ENCODE peak calls at places on chromosome 11, in four cellular contexts. I, R, G and C are unnamed samples.

GRCh38 chr11:67371549-67372231 is 1.7 kb downstream of the CLCF1 start:
- DNase-seq in I (peak), R (peak), G (peak), C (peak)

GRCh38 chr11:68598816-68599653 is 85.3 kb upstream of the GAL start:
- DNase-seq in I (no peak), R (peak), G (no peak), C (no peak)

GRCh38 chr11:92130432-92130831 is 94.2 kb upstream of the FAT3 start:
- DNase-seq in I (no peak), R (peak), G (no peak), C (no peak)

GRCh38 chr11:67389477-67389876 is 2.3 kb upstream of the RAD9A start:
- DNase-seq in I (peak), R (no peak), G (peak), C (peak)

GRCh38 chr11:119158467-119158866 is 9.6 kb downstream of the ABCG4 start:
- DNase-seq in I (no peak), R (no peak), G (no peak), C (no peak)

GRCh38 chr11:30983810-30984441 is 385.6 kb downstream of the DCDC1 start:
- DNase-seq in I (no peak), R (no peak), G (no peak), C (no peak)

GRCh38 chr11:5335166-5335565 is 8.2 kb downstream of the OR51B5 start:
- DNase-seq in I (no peak), R (no peak), G (no peak), C (no peak)

GRCh38 chr11:107182983-107183382 is 164.7 kb upstream of the GUCY1A2 start:
- DNase-seq in I (no peak), R (no peak), G (no peak), C (no peak)

GRCh38 chr11:83070044-83070877 is 1.4 kb downstream of the RAB30 start:
- DNase-seq in I (peak), R (peak), G (no peak), C (no peak)

GRCh38 chr11:74743640-74744039 is 5.0 kb upstream of the RNF169 start:
- DNase-seq in I (no peak), R (no peak), G (no peak), C (no peak)

GRCh38 chr11:118170892-118171273 is 5.6 kb downstream of the SCN2B start:
- DNase-seq in I (no peak), R (no peak), G (no peak), C (no peak)

GRCh38 chr11:100808904-100809491 is 121.9 kb downstream of the ARHGAP42 start:
- DNase-seq in I (peak), R (peak), G (no peak), C (no peak)

GRCh38 chr11:69554849-69555248 is 73.4 kb downstream of the LINC01488 start:
- DNase-seq in I (no peak), R (no peak), G (no peak), C (no peak)

GRCh38 chr11:21582791-21583190 is 610.1 kb upstream of the ANO5 start:
- DNase-seq in I (no peak), R (no peak), G (no peak), C (no peak)

GRCh38 chr11:105609832-105610781 is at the start of gene GRIA4:
- DNase-seq in I (peak), R (peak), G (peak), C (peak)

GRCh38 chr11:70493891-70494290 is 95.6 kb downstream of the CTTN start:
- DNase-seq in I (no peak), R (no peak), G (no peak), C (no peak)

GRCh38 chr11:62688481-62688880 is 849 bp downstream of the LRRN4CL start:
- DNase-seq in I (no peak), R (peak), G (no peak), C (no peak)

GRCh38 chr11:7046474-7046873 is 26.2 kb downstream of the NLRP14 start:
- DNase-seq in I (no peak), R (peak), G (no peak), C (no peak)

GRCh38 chr11:27234043-27234668 is 128.9 kb downstream of the CCDC34 start:
- DNase-seq in I (no peak), R (peak), G (no peak), C (no peak)

GRCh38 chr11:74141274-74141695 is 29.5 kb downstream of the C2CD3 start:
- DNase-seq in I (peak), R (peak), G (no peak), C (no peak)

GRCh38 chr11:128424867-128425285 is 162.5 kb downstream of the ETS1 start:
- DNase-seq in I (no peak), R (peak), G (no peak), C (no peak)

GRCh38 chr11:36271794-36272409 is 17.3 kb downstream of the COMMD9 start:
- DNase-seq in I (no peak), R (no peak), G (no peak), C (no peak)
- TF ChIP-seq CTCF in I (peak), R (no peak), G (no peak), C (no peak)

DNA sequence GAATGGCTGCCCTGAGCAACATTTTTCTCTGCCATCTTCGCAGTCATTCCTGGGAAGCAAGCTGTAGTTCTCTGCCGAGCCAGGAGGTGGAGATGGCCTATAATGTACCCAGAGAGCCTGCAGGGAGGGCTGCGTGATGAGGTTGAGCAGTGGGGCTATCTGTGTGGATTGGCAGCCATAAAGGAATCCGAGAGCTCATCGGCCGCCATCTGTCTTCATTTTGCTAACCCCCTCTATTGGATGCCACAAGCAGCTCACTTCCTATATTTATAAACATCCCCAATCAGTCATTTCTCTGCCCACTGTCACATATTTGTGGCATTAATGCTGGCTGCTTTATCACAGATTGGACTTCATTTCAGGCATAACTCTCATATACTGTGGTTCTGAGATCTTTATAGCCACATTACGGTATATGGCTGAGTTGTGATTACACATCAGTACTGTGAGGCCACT is 209.5 kb downstream of the NTM start:
- DNase-seq in I (peak), R (peak), G (peak), C (peak)
- TF ChIP-seq CTCF in I (peak), R (peak), G (peak), C (peak)

GRCh38 chr11:46983598-46983997 is 47.0 kb downstream of the CSTPP1 start:
- DNase-seq in I (peak), R (no peak), G (no peak), C (no peak)

GRCh38 chr11:46984987-46985386 is 48.4 kb downstream of the CSTPP1 start:
- DNase-seq in I (no peak), R (no peak), G (no peak), C (no peak)

GRCh38 chr11:46982797-46983452 is 46.4 kb downstream of the CSTPP1 start:
- DNase-seq in I (no peak), R (no peak), G (no peak), C (no peak)

GRCh38 chr11:46991391-46991790 is 54.8 kb downstream of the CSTPP1 start:
- DNase-seq in I (no peak), R (no peak), G (no peak), C (no peak)

DNA sequence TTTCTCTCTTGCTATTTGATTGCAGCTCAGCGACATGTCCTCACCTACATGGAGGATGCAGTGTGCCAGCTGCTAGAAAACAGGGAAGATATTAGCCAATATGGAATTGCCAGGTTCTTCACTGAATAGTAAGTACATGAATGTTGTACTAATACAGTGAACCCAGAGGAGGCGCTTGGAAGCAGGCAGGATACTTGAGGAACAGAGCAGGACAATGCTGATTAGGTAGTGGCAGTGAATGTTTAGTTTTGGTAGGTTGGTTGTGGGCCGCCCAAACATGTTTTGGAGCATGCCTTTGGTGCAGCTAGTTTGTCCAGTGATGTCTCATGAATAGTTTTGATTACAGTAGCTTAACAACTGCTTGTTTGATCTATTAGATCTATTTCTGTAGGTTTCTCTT is 50.6 kb downstream of the CSTPP1 start:
- DNase-seq in I (peak), R (no peak), G (no peak), C (no peak)
- TF ChIP-seq CTCF in I (peak), R (no peak), G (no peak), C (no peak)

GRCh38 chr11:60607483-60607882 is 91.9 kb upstream of the MS4A8 start:
- DNase-seq in I (peak), R (no peak), G (no peak), C (no peak)
- TF ChIP-seq CTCF in I (no peak), R (no peak), G (peak), C (peak)

GRCh38 chr11:104394508-104394907 is 230.6 kb upstream of the PDGFD start:
- DNase-seq in I (no peak), R (no peak), G (no peak), C (no peak)
- TF ChIP-seq CTCF in I (no peak), R (no peak), G (no peak), C (no peak)

GRCh38 chr11:78539566-78539965 is 35.1 kb downstream of the NARS2 start:
- DNase-seq in I (no peak), R (no peak), G (no peak), C (no peak)

GRCh38 chr11:78535920-78536319 is 38.7 kb downstream of the NARS2 start:
- DNase-seq in I (no peak), R (no peak), G (no peak), C (no peak)

GRCh38 chr11:78535027-78535426 is 39.6 kb downstream of the NARS2 start:
- DNase-seq in I (no peak), R (no peak), G (no peak), C (no peak)

GRCh38 chr11:78540276-78540675 is 34.4 kb downstream of the NARS2 start:
- DNase-seq in I (no peak), R (no peak), G (no peak), C (no peak)

DNA sequence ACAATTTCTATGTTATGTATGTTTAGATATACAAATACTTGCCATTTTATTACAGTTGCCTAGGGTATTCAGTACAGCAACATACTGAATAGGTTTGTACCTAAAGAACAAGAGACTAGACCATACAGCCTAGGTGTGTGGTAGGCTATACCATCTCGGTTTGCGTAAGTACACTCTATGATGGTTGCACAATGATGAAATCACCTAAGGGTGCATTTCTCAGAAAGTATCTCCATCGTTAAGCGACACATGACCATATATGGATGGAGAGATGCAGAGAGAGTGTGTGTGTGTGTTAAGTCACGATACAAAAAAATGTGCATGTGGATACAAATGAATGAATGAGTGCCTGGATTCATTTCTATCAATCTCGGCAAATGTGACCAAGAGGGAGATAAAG is 37.7 kb downstream of the NARS2 start:
- DNase-seq in I (no peak), R (no peak), G (no peak), C (no peak)
- TF ChIP-seq CTCF in I (no peak), R (no peak), G (no peak), C (no peak)

DNA sequence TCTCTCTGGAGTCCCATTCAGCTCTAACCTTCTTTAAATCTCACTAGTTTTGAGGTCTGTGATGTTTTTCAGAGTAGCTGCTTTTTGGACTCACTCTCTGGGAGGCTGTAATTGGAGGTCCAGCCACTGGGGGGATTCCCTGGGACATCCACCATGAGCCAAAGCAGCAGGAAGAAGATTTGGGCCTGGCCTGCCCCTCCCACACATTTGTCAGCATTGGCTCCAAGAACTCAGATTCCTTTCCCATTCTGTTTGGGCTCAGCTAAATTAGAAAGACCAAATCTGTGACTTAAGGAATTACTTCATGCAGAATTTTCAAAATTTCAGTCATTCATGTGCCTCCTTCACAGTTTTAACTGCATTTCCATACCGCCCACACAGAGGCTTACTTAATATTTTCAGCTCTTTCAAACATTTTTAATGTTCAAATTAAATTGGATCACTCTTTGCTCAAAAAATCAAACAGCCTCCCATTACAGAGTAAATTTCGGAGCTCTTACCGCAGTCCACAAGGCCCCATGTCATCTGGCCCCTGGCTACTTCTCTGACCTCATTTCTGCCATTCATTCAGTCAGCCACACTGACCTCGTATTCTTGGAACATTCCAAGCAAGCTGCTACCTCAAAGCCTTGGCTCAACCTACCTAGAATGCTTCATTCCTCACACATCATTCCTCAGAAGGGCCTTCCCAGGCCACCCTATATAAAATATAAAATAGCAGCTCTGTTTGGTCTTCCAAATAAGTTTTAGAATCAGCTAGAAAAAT is 54.5 kb upstream of the RRAS2 start:
- DNase-seq in I (peak), R (peak), G (peak), C (peak)
- TF ChIP-seq CTCF in I (peak), R (peak), G (peak), C (peak)

GRCh38 chr11:16278986-16279385 is 77.4 kb downstream of the SOX6 start:
- DNase-seq in I (no peak), R (no peak), G (no peak), C (no peak)
- TF ChIP-seq CTCF in I (no peak), R (no peak), G (no peak), C (no peak)

DNA sequence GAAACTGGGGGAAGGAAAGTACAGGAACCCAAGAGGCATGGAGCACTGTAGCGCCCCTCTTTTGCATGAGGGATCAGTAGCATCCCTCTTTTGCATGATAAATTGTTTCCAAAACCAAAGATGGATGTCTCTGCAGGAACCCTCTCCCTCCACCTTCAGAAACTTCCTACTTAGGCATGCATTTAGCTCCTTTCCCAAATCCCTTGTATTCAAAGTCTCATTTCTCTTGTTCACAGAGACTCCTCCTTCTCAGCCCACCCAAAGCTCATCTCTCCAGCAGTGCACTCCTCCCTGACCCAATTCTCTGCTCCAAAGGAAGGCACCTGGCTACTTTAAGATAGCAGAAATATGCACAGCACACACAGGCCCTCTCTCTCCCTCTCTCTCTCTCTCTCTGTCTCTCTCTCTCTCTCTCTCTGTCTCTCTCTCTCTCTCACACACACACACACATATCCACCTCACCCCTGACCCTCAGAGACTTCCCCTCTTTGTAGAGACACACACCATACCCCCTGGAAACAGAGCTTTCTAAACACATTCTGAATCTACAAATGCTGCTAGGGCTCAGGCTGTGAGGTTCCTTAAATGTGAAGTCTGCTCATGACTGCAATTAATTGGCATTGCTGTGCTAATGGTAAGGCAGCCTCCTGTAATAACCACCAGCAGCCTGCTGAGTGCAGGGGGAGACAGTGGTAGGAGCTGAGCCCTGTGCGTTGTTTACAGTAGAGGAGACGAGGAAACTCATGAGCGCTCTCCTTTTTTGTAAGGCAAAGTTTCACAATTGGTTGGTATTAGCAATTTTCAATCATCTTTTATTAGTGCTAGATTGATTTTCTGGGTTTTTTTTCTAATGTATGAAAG is 519.6 kb downstream of the NTM start:
- DNase-seq in I (peak), R (peak), G (no peak), C (no peak)
- TF ChIP-seq CTCF in I (peak), R (peak), G (no peak), C (no peak)